ENCODE peak calls at places on chromosome 22, in six cellular contexts. One of them, this sample, is unnamed.

GRCh38 chr22:21802056-21802455 is 65.4 kb downstream of the MAPK1 start:
- DNase-seq in naive thymus-derived CD8-positive, alpha-beta T cell: no peak
- DNase-seq in naive B cell: no peak
- DNase-seq in NCI-H82: no peak
- DNase-seq in H54: no peak
- DNase-seq in MCF 10A: no peak
- DNase-seq in this sample: no peak

GRCh38 chr22:45692549-45692948 is 20.9 kb downstream of the ATXN10 start:
- DNase-seq in naive thymus-derived CD8-positive, alpha-beta T cell: no peak
- DNase-seq in naive B cell: no peak
- DNase-seq in NCI-H82: no peak
- DNase-seq in H54: no peak
- DNase-seq in MCF 10A: no peak
- DNase-seq in this sample: peak

GRCh38 chr22:47123006-47123826 is 360.8 kb downstream of the TBC1D22A start:
- DNase-seq in naive thymus-derived CD8-positive, alpha-beta T cell: no peak
- DNase-seq in naive B cell: no peak
- DNase-seq in NCI-H82: no peak
- DNase-seq in H54: no peak
- DNase-seq in MCF 10A: peak
- DNase-seq in this sample: no peak

GRCh38 chr22:39773976-39774539 is 119.5 kb downstream of the ENTHD1 start:
- DNase-seq in naive thymus-derived CD8-positive, alpha-beta T cell: no peak
- DNase-seq in naive B cell: no peak
- DNase-seq in NCI-H82: no peak
- DNase-seq in H54: no peak
- DNase-seq in MCF 10A: no peak
- DNase-seq in this sample: peak

GRCh38 chr22:41504397-41504796 is 35.5 kb downstream of the ACO2 start:
- DNase-seq in naive thymus-derived CD8-positive, alpha-beta T cell: no peak
- DNase-seq in naive B cell: no peak
- DNase-seq in NCI-H82: no peak
- DNase-seq in H54: no peak
- DNase-seq in MCF 10A: peak
- DNase-seq in this sample: no peak

GRCh38 chr22:44340271-44341239 is 27.8 kb upstream of the SHISAL1 start:
- DNase-seq in naive thymus-derived CD8-positive, alpha-beta T cell: no peak
- DNase-seq in naive B cell: no peak
- DNase-seq in NCI-H82: no peak
- DNase-seq in H54: no peak
- DNase-seq in MCF 10A: no peak
- DNase-seq in this sample: no peak

GRCh38 chr22:49525366-49525765 is 302.3 kb downstream of the BRD1 start:
- DNase-seq in naive thymus-derived CD8-positive, alpha-beta T cell: no peak
- DNase-seq in naive B cell: no peak
- DNase-seq in NCI-H82: no peak
- DNase-seq in H54: no peak
- DNase-seq in MCF 10A: no peak
- DNase-seq in this sample: no peak

GRCh38 chr22:37050913-37051628 is 471 bp upstream of the KCTD17 start:
- DNase-seq in naive thymus-derived CD8-positive, alpha-beta T cell: no peak
- DNase-seq in naive B cell: no peak
- DNase-seq in NCI-H82: no peak
- DNase-seq in H54: no peak
- DNase-seq in MCF 10A: no peak
- DNase-seq in this sample: no peak

GRCh38 chr22:32605576-32605975 is 131.0 kb downstream of the FBXO7 start:
- DNase-seq in naive thymus-derived CD8-positive, alpha-beta T cell: no peak
- DNase-seq in naive B cell: no peak
- DNase-seq in NCI-H82: no peak
- DNase-seq in H54: no peak
- DNase-seq in MCF 10A: peak
- DNase-seq in this sample: no peak

GRCh38 chr22:30611197-30611596 is 4.2 kb downstream of the TCN2 start:
- DNase-seq in naive thymus-derived CD8-positive, alpha-beta T cell: no peak
- DNase-seq in naive B cell: no peak
- DNase-seq in NCI-H82: no peak
- DNase-seq in H54: no peak
- DNase-seq in MCF 10A: no peak
- DNase-seq in this sample: no peak

GRCh38 chr22:33357894-33358440 is 299.8 kb upstream of the SYN3 start:
- DNase-seq in naive thymus-derived CD8-positive, alpha-beta T cell: no peak
- DNase-seq in naive B cell: no peak
- DNase-seq in NCI-H82: peak
- DNase-seq in H54: no peak
- DNase-seq in MCF 10A: no peak
- DNase-seq in this sample: no peak

GRCh38 chr22:38415046-38415445 is 40.0 kb downstream of the KCNJ4 start:
- DNase-seq in naive thymus-derived CD8-positive, alpha-beta T cell: no peak
- DNase-seq in naive B cell: no peak
- DNase-seq in NCI-H82: no peak
- DNase-seq in H54: no peak
- DNase-seq in MCF 10A: no peak
- DNase-seq in this sample: no peak

GRCh38 chr22:19868333-19868732 is 13.7 kb upstream of the GNB1L start:
- DNase-seq in naive thymus-derived CD8-positive, alpha-beta T cell: no peak
- DNase-seq in naive B cell: no peak
- DNase-seq in NCI-H82: no peak
- DNase-seq in H54: no peak
- DNase-seq in MCF 10A: no peak
- DNase-seq in this sample: no peak

GRCh38 chr22:29030016-29030617 is 31.5 kb downstream of the C22orf31 start:
- DNase-seq in naive thymus-derived CD8-positive, alpha-beta T cell: no peak
- DNase-seq in naive B cell: no peak
- DNase-seq in NCI-H82: no peak
- DNase-seq in H54: no peak
- DNase-seq in MCF 10A: peak
- DNase-seq in this sample: peak

GRCh38 chr22:27719535-27720227 is 81.9 kb downstream of the MN1 start:
- DNase-seq in naive thymus-derived CD8-positive, alpha-beta T cell: no peak
- DNase-seq in naive B cell: no peak
- DNase-seq in NCI-H82: peak
- DNase-seq in H54: no peak
- DNase-seq in MCF 10A: peak
- DNase-seq in this sample: no peak

GRCh38 chr22:44186121-44186510 is 5.4 kb downstream of the PARVG start:
- DNase-seq in naive thymus-derived CD8-positive, alpha-beta T cell: no peak
- DNase-seq in naive B cell: no peak
- DNase-seq in NCI-H82: no peak
- DNase-seq in H54: no peak
- DNase-seq in MCF 10A: no peak
- DNase-seq in this sample: no peak

GRCh38 chr22:49827307-49827852 is 293 bp downstream of the BRD1 start:
- DNase-seq in naive thymus-derived CD8-positive, alpha-beta T cell: no peak
- DNase-seq in naive B cell: no peak
- DNase-seq in NCI-H82: no peak
- DNase-seq in H54: no peak
- DNase-seq in MCF 10A: no peak
- DNase-seq in this sample: no peak

GRCh38 chr22:33569547-33569946 is 350.7 kb downstream of the LARGE1 start:
- DNase-seq in naive thymus-derived CD8-positive, alpha-beta T cell: no peak
- DNase-seq in naive B cell: no peak
- DNase-seq in NCI-H82: peak
- DNase-seq in H54: no peak
- DNase-seq in MCF 10A: no peak
- DNase-seq in this sample: no peak

GRCh38 chr22:17853066-17853465 is 78.8 kb upstream of the BID start:
- DNase-seq in naive thymus-derived CD8-positive, alpha-beta T cell: no peak
- DNase-seq in naive B cell: no peak
- DNase-seq in NCI-H82: no peak
- DNase-seq in H54: no peak
- DNase-seq in MCF 10A: no peak
- DNase-seq in this sample: no peak

GRCh38 chr22:12601870-12602779 is 2925.9 kb upstream of the OR11H1 start:
- DNase-seq in naive thymus-derived CD8-positive, alpha-beta T cell: no peak
- DNase-seq in naive B cell: no peak
- DNase-seq in NCI-H82: no peak
- DNase-seq in H54: no peak
- DNase-seq in MCF 10A: no peak
- DNase-seq in this sample: no peak

GRCh38 chr22:24426859-24427499 is 420 bp upstream of the ADORA2A start:
- DNase-seq in naive thymus-derived CD8-positive, alpha-beta T cell: peak
- DNase-seq in naive B cell: peak
- DNase-seq in NCI-H82: no peak
- DNase-seq in H54: no peak
- DNase-seq in MCF 10A: no peak
- DNase-seq in this sample: no peak

GRCh38 chr22:30250713-30251267 is 4.2 kb upstream of the LIF start:
- DNase-seq in naive thymus-derived CD8-positive, alpha-beta T cell: no peak
- DNase-seq in naive B cell: no peak
- DNase-seq in NCI-H82: no peak
- DNase-seq in H54: peak
- DNase-seq in MCF 10A: peak
- DNase-seq in this sample: peak

GRCh38 chr22:30325724-30326703 is 727 bp downstream of the TBC1D10A start:
- DNase-seq in naive thymus-derived CD8-positive, alpha-beta T cell: no peak
- DNase-seq in naive B cell: no peak
- DNase-seq in NCI-H82: peak
- DNase-seq in H54: no peak
- DNase-seq in MCF 10A: no peak
- DNase-seq in this sample: no peak

GRCh38 chr22:50085211-50085999 is at the start of gene MLC1:
- DNase-seq in naive thymus-derived CD8-positive, alpha-beta T cell: peak
- DNase-seq in naive B cell: peak
- DNase-seq in NCI-H82: no peak
- DNase-seq in H54: no peak
- DNase-seq in MCF 10A: no peak
- DNase-seq in this sample: no peak

GRCh38 chr22:37818397-37819099 is 4.6 kb upstream of the GALR3 start:
- DNase-seq in naive thymus-derived CD8-positive, alpha-beta T cell: peak
- DNase-seq in naive B cell: peak
- DNase-seq in NCI-H82: no peak
- DNase-seq in H54: no peak
- DNase-seq in MCF 10A: no peak
- DNase-seq in this sample: no peak

GRCh38 chr22:25111579-25112517 is 87.8 kb upstream of the CRYBB3 start:
- DNase-seq in naive thymus-derived CD8-positive, alpha-beta T cell: no peak
- DNase-seq in naive B cell: no peak
- DNase-seq in NCI-H82: peak
- DNase-seq in H54: no peak
- DNase-seq in MCF 10A: no peak
- DNase-seq in this sample: no peak

GRCh38 chr22:41840216-41840615 is 7.3 kb downstream of the SREBF2 start:
- DNase-seq in naive thymus-derived CD8-positive, alpha-beta T cell: no peak
- DNase-seq in naive B cell: no peak
- DNase-seq in NCI-H82: no peak
- DNase-seq in H54: no peak
- DNase-seq in MCF 10A: no peak
- DNase-seq in this sample: no peak

GRCh38 chr22:26679003-26679629 is 21.7 kb downstream of the MIAT start:
- DNase-seq in naive thymus-derived CD8-positive, alpha-beta T cell: peak
- DNase-seq in naive B cell: peak
- DNase-seq in NCI-H82: peak
- DNase-seq in H54: peak
- DNase-seq in MCF 10A: peak
- DNase-seq in this sample: peak

GRCh38 chr22:46057206-46057605 is 80.2 kb upstream of the WNT7B start:
- DNase-seq in naive thymus-derived CD8-positive, alpha-beta T cell: no peak
- DNase-seq in naive B cell: no peak
- DNase-seq in NCI-H82: no peak
- DNase-seq in H54: no peak
- DNase-seq in MCF 10A: peak
- DNase-seq in this sample: peak

GRCh38 chr22:39825661-39826102 is 67.9 kb downstream of the ENTHD1 start:
- DNase-seq in naive thymus-derived CD8-positive, alpha-beta T cell: no peak
- DNase-seq in naive B cell: peak
- DNase-seq in NCI-H82: no peak
- DNase-seq in H54: no peak
- DNase-seq in MCF 10A: no peak
- DNase-seq in this sample: no peak

GRCh38 chr22:46619830-46620501 is at the start of gene GRAMD4:
- DNase-seq in naive thymus-derived CD8-positive, alpha-beta T cell: no peak
- DNase-seq in naive B cell: no peak
- DNase-seq in NCI-H82: peak
- DNase-seq in H54: no peak
- DNase-seq in MCF 10A: no peak
- DNase-seq in this sample: no peak

GRCh38 chr22:41487037-41487963 is 18.4 kb downstream of the ACO2 start:
- DNase-seq in naive thymus-derived CD8-positive, alpha-beta T cell: no peak
- DNase-seq in naive B cell: no peak
- DNase-seq in NCI-H82: peak
- DNase-seq in H54: no peak
- DNase-seq in MCF 10A: no peak
- DNase-seq in this sample: no peak

This sample was measured in PC-3.